ENCODE peak calls at places on chromosome 15, in four cellular contexts. A is K562, H is A549, K is HepG2. N is an unnamed sample.

GRCh38 chr15:64693134-64693533 is 82.3 kb downstream of the RBPMS2 start:
- DNase-seq in K (peak), H (no peak), A (no peak), N (no peak)

GRCh38 chr15:31264534-31265089 is 62.0 kb upstream of the KLF13 start:
- DNase-seq in A (no peak), H (no peak), K (no peak), N (peak)

GRCh38 chr15:75669191-75669878 is 21.6 kb downstream of the SNX33 start:
- DNase-seq in A (no peak), H (no peak), K (no peak), N (no peak)

GRCh38 chr15:83200589-83200988 is 7.0 kb downstream of the HDGFL3 start:
- DNase-seq in K (no peak), H (no peak), A (no peak), N (no peak)

GRCh38 chr15:36885709-36886108 is 214.6 kb downstream of the MEIS2 start:
- DNase-seq in A (no peak), H (no peak), K (no peak), N (no peak)

GRCh38 chr15:91865903-91866302 is 12.4 kb downstream of the SLCO3A1 start:
- DNase-seq in H (no peak), K (no peak), A (no peak), N (no peak)

GRCh38 chr15:49560045-49560444 is 60.6 kb downstream of the FAM227B start:
- DNase-seq in H (no peak), A (no peak), K (no peak), N (no peak)

GRCh38 chr15:51382787-51383186 is 41.3 kb downstream of the GLDN start:
- DNase-seq in A (peak), K (peak), H (peak), N (peak)

GRCh38 chr15:77221708-77222107 is 150.8 kb upstream of the TSPAN3 start:
- DNase-seq in H (no peak), A (no peak), K (no peak), N (no peak)

GRCh38 chr15:43383070-43383469 is 12.2 kb downstream of the TUBGCP4 start:
- DNase-seq in K (no peak), A (no peak), H (no peak), N (no peak)

GRCh38 chr15:41790756-41791546 is 16.7 kb downstream of the MAPKBP1 start:
- DNase-seq in K (peak), A (no peak), H (no peak), N (no peak)
- TF ChIP-seq HMGXB4 in K (no peak), A (no peak), H (no peak), N (no peak)

GRCh38 chr15:66255293-66255676 is 1.7 kb upstream of the MEGF11 start:
- DNase-seq in K (no peak), A (no peak), H (no peak), N (no peak)

GRCh38 chr15:66252411-66253295 is 897 bp downstream of the MEGF11 start:
- DNase-seq in H (peak), K (peak), A (peak), N (peak)

GRCh38 chr15:66254364-66255292 is 1.1 kb upstream of the MEGF11 start:
- DNase-seq in K (no peak), A (no peak), H (no peak), N (peak)

GRCh38 chr15:66253296-66253642 is 281 bp downstream of the MEGF11 start:
- DNase-seq in H (no peak), A (no peak), K (no peak), N (peak)

DNA sequence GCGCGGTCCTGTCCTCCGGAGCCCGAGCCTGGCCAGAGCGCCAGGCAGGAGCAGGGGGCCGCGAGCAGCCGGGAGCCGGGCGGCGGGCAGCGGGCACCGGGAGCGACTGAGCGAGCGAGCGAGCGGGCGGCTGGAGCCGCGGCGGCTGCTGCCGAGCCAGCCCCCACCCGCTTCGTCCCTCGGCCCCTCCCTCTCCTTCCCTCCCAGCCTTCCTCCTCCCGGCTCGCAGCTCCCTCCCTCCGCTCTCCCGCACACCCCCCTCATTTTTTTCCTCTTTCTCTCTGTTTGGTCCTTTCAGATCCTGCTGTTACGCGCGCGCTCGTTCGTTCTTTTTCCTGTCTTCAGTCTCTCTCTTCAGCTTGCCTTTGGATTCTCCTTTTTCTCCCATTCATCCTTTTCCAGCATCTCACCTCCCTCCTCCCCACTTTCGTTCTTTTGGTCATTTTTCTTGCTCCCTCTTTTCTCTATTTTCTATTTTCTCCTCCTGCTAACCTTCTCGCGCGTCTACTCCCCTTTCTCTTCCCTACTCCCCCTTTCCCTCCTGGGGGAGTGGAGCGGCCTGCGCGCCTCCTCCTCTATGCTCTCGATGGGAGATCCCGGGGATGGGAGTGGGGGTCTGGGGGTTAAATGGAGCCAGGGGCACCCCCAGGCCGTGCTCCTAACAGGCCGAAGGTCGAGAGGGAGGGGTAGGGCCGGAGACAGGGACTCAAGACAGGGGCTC is at the start of gene MEGF11:
- DNase-seq in K (no peak), H (peak), A (peak), N (peak)
- TF ChIP-seq HMGXB4 in K (no peak), H (no peak), A (no peak), N (peak)

DNA sequence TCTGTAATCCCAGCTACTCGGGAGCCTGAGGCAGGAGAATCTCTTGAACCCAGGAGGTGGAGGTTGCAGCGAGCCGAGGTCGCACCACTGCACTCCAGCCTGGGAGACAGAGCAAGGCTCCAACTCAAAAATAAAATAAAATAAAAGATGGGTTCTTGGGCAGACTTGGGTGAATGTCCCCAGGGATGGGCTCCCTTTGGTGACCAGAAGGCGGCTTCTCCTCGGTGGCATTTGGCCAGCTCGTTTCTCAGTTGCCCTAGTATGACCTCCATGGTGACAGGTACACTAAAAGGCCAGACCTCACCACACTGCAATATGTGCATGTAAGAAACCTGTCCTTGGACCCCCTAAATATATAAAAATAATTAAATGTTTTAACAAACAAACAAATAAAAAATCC is 76.0 kb upstream of the SNRPA1 start:
- DNase-seq in A (no peak), H (no peak), K (no peak), N (no peak)
- TF ChIP-seq HMGXB4 in A (no peak), H (no peak), K (no peak), N (no peak)

DNA sequence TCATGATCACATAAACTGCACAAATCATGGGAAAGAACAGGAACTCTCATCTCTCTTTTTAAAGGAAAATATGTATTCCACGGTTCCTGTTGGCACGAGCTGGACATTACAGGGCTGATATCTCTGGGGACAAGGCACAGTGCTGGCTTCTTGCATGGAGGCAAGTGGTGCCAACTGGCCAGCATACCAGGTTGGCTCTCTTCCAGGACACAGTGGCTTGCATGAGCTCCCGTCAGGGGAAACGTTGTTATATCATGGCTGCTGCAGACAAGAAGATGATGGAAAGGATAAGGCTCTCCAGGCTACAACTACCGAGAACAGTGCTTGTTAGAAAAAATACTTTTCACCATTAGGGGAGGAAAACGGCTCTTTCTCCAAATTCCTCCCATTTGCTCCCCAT is 283.9 kb downstream of the RORA start:
- DNase-seq in K (no peak), H (no peak), A (no peak), N (no peak)
- TF ChIP-seq HMGXB4 in K (no peak), H (no peak), A (no peak), N (no peak)

GRCh38 chr15:29670266-29670665 is 152.0 kb downstream of the TJP1 start:
- DNase-seq in A (no peak), K (no peak), H (no peak), N (no peak)
- TF ChIP-seq HMGXB4 in A (no peak), K (no peak), H (no peak), N (no peak)